ENCODE peak calls at places on chromosomes 5 and 9, in five cellular contexts. W is stimulated activated CD4-positive, alpha-beta T cell treated with anti-CD3 and anti-CD28 coated beads, Interleukin-15, amount 100 ng/mL, for 24 hours; Q is adipocyte; Y is H7; S is Daoy. Z is an unnamed sample.

GRCh38 chr5:140358738-140359310 is 1.2 kb upstream of the SLC4A9 start:
- DNase-seq in W (no peak), Q (peak; percentile 68), Y (peak; percentile 79), S (peak; percentile 54), Z (no peak)

GRCh38 chr9:16870606-16871357 is at the start of gene BNC2:
- DNase-seq in W (no peak), Q (peak; percentile 86), Y (peak; percentile 93), S (peak; percentile 60), Z (no peak)

GRCh38 chr5:41598011-41598410 is 87.6 kb upstream of the PLCXD3 start:
- DNase-seq in W (no peak), Q (peak; percentile 71), Y (no peak), S (no peak), Z (no peak)

GRCh38 chr5:152532714-152533113 is 127.6 kb upstream of the NMUR2 start:
- DNase-seq in W (no peak), Q (peak; percentile 82), Y (no peak), S (peak; percentile 34), Z (no peak)

GRCh38 chr5:1466631-1467265 is 21.5 kb upstream of the SLC6A3 start:
- DNase-seq in W (no peak), Q (no peak), Y (no peak), S (no peak), Z (no peak)

GRCh38 chr5:56725709-56726108 is 89.6 kb upstream of the MAP3K1 start:
- DNase-seq in W (no peak), Q (peak; percentile 49), Y (no peak), S (no peak), Z (no peak)

GRCh38 chr9:16092142-16092541 is 539.3 kb downstream of the CCDC171 start:
- DNase-seq in W (no peak), Q (no peak), Y (no peak), S (no peak), Z (no peak)

GRCh38 chr9:36632892-36633291 is 60.2 kb downstream of the MELK start:
- DNase-seq in W (no peak), Q (peak; percentile 59), Y (peak; percentile 24), S (peak; percentile 8), Z (no peak)

GRCh38 chr5:65338606-65339151 is 143.0 kb downstream of the ADAMTS6 start:
- DNase-seq in W (no peak), Q (no peak), Y (no peak), S (no peak), Z (no peak)

GRCh38 chr5:56319281-56320242 is 86.4 kb upstream of the ANKRD55 start:
- DNase-seq in W (no peak), Q (peak; percentile 15), Y (no peak), S (peak; percentile 56), Z (no peak)

GRCh38 chr5:147388171-147388977 is 121.5 kb downstream of the DPYSL3 start:
- DNase-seq in W (no peak), Q (no peak), Y (no peak), S (no peak), Z (no peak)

GRCh38 chr9:31142456-31142855 is 1242.0 kb upstream of the ACO1 start:
- DNase-seq in W (no peak), Q (peak; percentile 30), Y (no peak), S (no peak), Z (no peak)

GRCh38 chr9:120032639-120033038 is 547.3 kb downstream of the CDK5RAP2 start:
- DNase-seq in W (peak; percentile 2), Q (peak; percentile 25), Y (no peak), S (no peak), Z (no peak)

GRCh38 chr5:111099058-111099778 is 7.1 kb downstream of the WDR36 start:
- DNase-seq in W (no peak), Q (peak; percentile 54), Y (no peak), S (no peak), Z (no peak)

GRCh38 chr5:180608572-180609310 is 17.4 kb upstream of the SCGB3A1 start:
- DNase-seq in W (no peak), Q (no peak), Y (peak; percentile 48), S (no peak), Z (no peak)

GRCh38 chr9:110995511-110996340 is 42.5 kb downstream of the LPAR1 start:
- DNase-seq in W (no peak), Q (peak; percentile 67), Y (no peak), S (no peak), Z (no peak)

GRCh38 chr5:91541696-91542095 is 158.6 kb upstream of the ARRDC3 start:
- DNase-seq in W (no peak), Q (peak; percentile 34), Y (no peak), S (peak; percentile 43), Z (no peak)

GRCh38 chr5:27308151-27308550 is 269.8 kb upstream of the CDH9 start:
- DNase-seq in W (no peak), Q (no peak), Y (no peak), S (no peak), Z (no peak)

GRCh38 chr5:160507181-160507811 is 85.6 kb downstream of the PTTG1 start:
- DNase-seq in W (peak; percentile 54), Q (peak; percentile 26), Y (no peak), S (peak; percentile 89), Z (no peak)

GRCh38 chr9:133050781-133051180 is 11.0 kb upstream of the CEL start:
- DNase-seq in W (no peak), Q (no peak), Y (peak; percentile 37), S (no peak), Z (no peak)

GRCh38 chr5:142815469-142815868 is 45.3 kb downstream of the ARHGAP26 start:
- DNase-seq in W (no peak), Q (no peak), Y (no peak), S (no peak), Z (no peak)

GRCh38 chr9:32704343-32704742 is 68.9 kb upstream of the TAF1L start:
- DNase-seq in W (no peak), Q (no peak), Y (peak; percentile 47), S (peak; percentile 34), Z (no peak)

GRCh38 chr5:159106193-159106568 is 6.5 kb upstream of the EBF1 start:
- DNase-seq in W (peak; percentile 42), Q (no peak), Y (peak; percentile 10), S (no peak), Z (no peak)

GRCh38 chr9:95088421-95089161 is 228.9 kb downstream of the FANCC start:
- DNase-seq in W (no peak), Q (peak; percentile 39), Y (peak; percentile 64), S (peak; percentile 50), Z (no peak)

GRCh38 chr5:154901276-154901675 is 36.7 kb downstream of the GEMIN5 start:
- DNase-seq in W (no peak), Q (peak; percentile 8), Y (no peak), S (no peak), Z (no peak)